ENCODE peak calls at places on chromosomes 11 and 22, in five cellular contexts. One of them, this sample, is unnamed.

GRCh38 chr11:14506532-14506931 is 6.9 kb upstream of the COPB1 start:
- DNase-seq in spleen: no peak
- DNase-seq in ovary: no peak
- DNase-seq in fibroblast of the aortic adventitia: no peak
- DNase-seq in brain microvascular endothelial cell: peak
- DNase-seq in this sample: no peak

GRCh38 chr22:22879675-22880029 is 8.0 kb upstream of the IGLL5 start:
- DNase-seq in spleen: no peak
- DNase-seq in ovary: no peak
- DNase-seq in fibroblast of the aortic adventitia: no peak
- DNase-seq in brain microvascular endothelial cell: no peak
- DNase-seq in this sample: no peak

GRCh38 chr11:12185106-12185690 is 74.8 kb downstream of the MICAL2 start:
- DNase-seq in spleen: no peak
- DNase-seq in ovary: no peak
- DNase-seq in fibroblast of the aortic adventitia: no peak
- DNase-seq in brain microvascular endothelial cell: no peak
- DNase-seq in this sample: no peak

GRCh38 chr11:31419138-31419537 is 49.5 kb downstream of the DNAJC24 start:
- DNase-seq in spleen: no peak
- DNase-seq in ovary: no peak
- DNase-seq in fibroblast of the aortic adventitia: no peak
- DNase-seq in brain microvascular endothelial cell: no peak
- DNase-seq in this sample: no peak

GRCh38 chr11:47443028-47443700 is 5.8 kb downstream of the RAPSN start:
- DNase-seq in spleen: no peak
- DNase-seq in ovary: no peak
- DNase-seq in fibroblast of the aortic adventitia: no peak
- DNase-seq in brain microvascular endothelial cell: no peak
- DNase-seq in this sample: no peak

GRCh38 chr11:9758676-9759518 is 95.0 kb downstream of the SWAP70 start:
- DNase-seq in spleen: peak
- DNase-seq in ovary: peak
- DNase-seq in fibroblast of the aortic adventitia: peak
- DNase-seq in brain microvascular endothelial cell: peak
- DNase-seq in this sample: peak

GRCh38 chr22:43242627-43243026 is 55.7 kb upstream of the TTLL12 start:
- DNase-seq in spleen: no peak
- DNase-seq in ovary: no peak
- DNase-seq in fibroblast of the aortic adventitia: no peak
- DNase-seq in brain microvascular endothelial cell: no peak
- DNase-seq in this sample: no peak

GRCh38 chr11:108340958-108341357 is 118.1 kb downstream of the ATM start:
- DNase-seq in spleen: no peak
- DNase-seq in ovary: no peak
- DNase-seq in fibroblast of the aortic adventitia: no peak
- DNase-seq in brain microvascular endothelial cell: no peak
- DNase-seq in this sample: no peak

GRCh38 chr11:128856241-128856640 is 10.9 kb downstream of the KCNJ1 start:
- DNase-seq in spleen: no peak
- DNase-seq in ovary: no peak
- DNase-seq in fibroblast of the aortic adventitia: no peak
- DNase-seq in brain microvascular endothelial cell: no peak
- DNase-seq in this sample: no peak

GRCh38 chr11:12885717-12886226 is 123.3 kb upstream of the RASSF10 start:
- DNase-seq in spleen: no peak
- DNase-seq in ovary: no peak
- DNase-seq in fibroblast of the aortic adventitia: no peak
- DNase-seq in brain microvascular endothelial cell: no peak
- DNase-seq in this sample: no peak

GRCh38 chr11:130831506-130832385 is 84.5 kb downstream of the SNX19 start:
- DNase-seq in spleen: no peak
- DNase-seq in ovary: no peak
- DNase-seq in fibroblast of the aortic adventitia: peak
- DNase-seq in brain microvascular endothelial cell: no peak
- DNase-seq in this sample: no peak
- H3K4me3 ChIP-seq in spleen: no peak
- H3K4me3 ChIP-seq in ovary: no peak
- H3K4me3 ChIP-seq in fibroblast of the aortic adventitia: no peak
- H3K4me3 ChIP-seq in brain microvascular endothelial cell: no peak
- H3K4me3 ChIP-seq in this sample: no peak

DNA sequence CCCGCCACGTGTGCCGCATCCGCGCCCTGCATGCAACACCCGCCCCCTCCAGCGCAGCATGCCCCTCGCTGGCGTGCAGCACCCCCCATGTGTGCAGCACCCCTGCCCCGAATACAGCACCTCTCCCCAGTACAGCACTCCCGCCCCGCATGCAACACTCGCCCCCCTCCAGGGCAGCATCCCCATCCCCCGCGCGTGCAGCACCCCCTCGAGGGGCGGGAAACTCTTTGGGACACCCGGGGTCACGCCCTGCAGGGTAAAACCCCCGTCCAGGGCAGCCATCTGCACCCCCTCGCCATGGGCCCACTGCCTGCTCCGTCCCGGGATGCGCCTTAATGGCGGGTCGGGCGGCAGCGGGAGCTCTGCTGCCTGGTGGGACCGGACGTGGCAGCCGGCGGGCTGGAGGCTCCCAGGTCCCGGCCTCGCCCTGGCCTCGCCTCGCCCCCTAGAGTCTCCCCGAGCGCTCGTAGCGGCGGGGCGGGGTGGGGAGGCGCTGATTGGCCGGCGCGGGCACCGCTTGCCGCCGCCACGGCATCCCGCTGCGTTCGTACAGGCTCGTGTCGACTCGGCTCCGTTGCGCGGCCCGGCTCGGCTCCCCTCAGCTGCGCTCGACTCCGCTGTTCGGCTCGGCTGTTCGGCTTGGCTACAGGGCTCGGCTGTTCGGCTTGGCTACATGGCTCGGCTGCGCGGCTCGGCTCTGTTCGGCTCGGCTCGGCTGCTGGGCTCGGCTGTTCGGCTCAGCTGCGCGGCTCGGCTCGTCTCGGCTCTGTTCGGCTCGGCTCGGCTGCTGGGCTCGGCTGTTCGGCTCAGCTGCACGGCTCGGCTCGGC is 417 bp upstream of the BRSK2 start:
- DNase-seq in spleen: peak
- DNase-seq in ovary: peak
- DNase-seq in fibroblast of the aortic adventitia: peak
- DNase-seq in brain microvascular endothelial cell: peak
- DNase-seq in this sample: peak
- H3K4me3 ChIP-seq in spleen: peak
- H3K4me3 ChIP-seq in ovary: peak
- H3K4me3 ChIP-seq in fibroblast of the aortic adventitia: peak
- H3K4me3 ChIP-seq in brain microvascular endothelial cell: peak
- H3K4me3 ChIP-seq in this sample: peak

GRCh38 chr11:36295926-36296325 is at the start of gene PRR5L:
- DNase-seq in spleen: no peak
- DNase-seq in ovary: no peak
- DNase-seq in fibroblast of the aortic adventitia: no peak
- DNase-seq in brain microvascular endothelial cell: no peak
- DNase-seq in this sample: no peak
- H3K4me3 ChIP-seq in spleen: no peak
- H3K4me3 ChIP-seq in ovary: no peak
- H3K4me3 ChIP-seq in fibroblast of the aortic adventitia: no peak
- H3K4me3 ChIP-seq in brain microvascular endothelial cell: no peak
- H3K4me3 ChIP-seq in this sample: no peak

GRCh38 chr11:70180906-70181305 is 22.2 kb upstream of the FADD start:
- DNase-seq in spleen: no peak
- DNase-seq in ovary: no peak
- DNase-seq in fibroblast of the aortic adventitia: no peak
- DNase-seq in brain microvascular endothelial cell: no peak
- DNase-seq in this sample: no peak

GRCh38 chr11:70184396-70184795 is 18.7 kb upstream of the FADD start:
- DNase-seq in spleen: no peak
- DNase-seq in ovary: no peak
- DNase-seq in fibroblast of the aortic adventitia: no peak
- DNase-seq in brain microvascular endothelial cell: no peak
- DNase-seq in this sample: no peak

GRCh38 chr11:70182266-70182665 is 20.8 kb upstream of the FADD start:
- DNase-seq in spleen: no peak
- DNase-seq in ovary: no peak
- DNase-seq in fibroblast of the aortic adventitia: no peak
- DNase-seq in brain microvascular endothelial cell: no peak
- DNase-seq in this sample: no peak

GRCh38 chr11:70183483-70184176 is 19.5 kb upstream of the FADD start:
- DNase-seq in spleen: no peak
- DNase-seq in ovary: no peak
- DNase-seq in fibroblast of the aortic adventitia: no peak
- DNase-seq in brain microvascular endothelial cell: no peak
- DNase-seq in this sample: no peak

DNA sequence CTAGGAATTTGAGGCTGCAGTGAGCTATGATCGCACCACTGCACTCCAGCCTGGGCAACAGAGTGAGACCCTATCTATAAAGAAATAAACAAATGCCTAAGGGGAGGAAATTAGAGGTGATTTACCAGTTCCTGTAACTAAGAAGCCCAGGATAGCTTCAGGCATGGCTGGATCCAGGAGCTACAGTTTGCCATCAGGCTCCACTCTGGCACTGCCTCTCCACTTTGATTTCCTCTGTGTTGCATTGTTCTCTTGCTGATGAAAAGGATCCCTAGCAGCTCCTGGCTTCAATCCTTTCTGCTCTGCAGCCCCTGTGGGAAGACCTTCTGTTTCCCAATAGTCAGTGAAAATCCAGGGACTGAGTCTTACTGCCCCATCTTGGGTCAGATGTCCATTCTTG is 20.1 kb upstream of the FADD start:
- DNase-seq in spleen: no peak
- DNase-seq in ovary: no peak
- DNase-seq in fibroblast of the aortic adventitia: no peak
- DNase-seq in brain microvascular endothelial cell: no peak
- DNase-seq in this sample: no peak
- H3K4me3 ChIP-seq in spleen: no peak
- H3K4me3 ChIP-seq in ovary: no peak
- H3K4me3 ChIP-seq in fibroblast of the aortic adventitia: no peak
- H3K4me3 ChIP-seq in brain microvascular endothelial cell: no peak
- H3K4me3 ChIP-seq in this sample: no peak

GRCh38 chr22:40817737-40818136 is 1.4 kb downstream of the SLC25A17 start:
- DNase-seq in spleen: no peak
- DNase-seq in ovary: no peak
- DNase-seq in fibroblast of the aortic adventitia: no peak
- DNase-seq in brain microvascular endothelial cell: no peak
- DNase-seq in this sample: no peak
- H3K4me3 ChIP-seq in spleen: no peak
- H3K4me3 ChIP-seq in ovary: peak
- H3K4me3 ChIP-seq in fibroblast of the aortic adventitia: peak
- H3K4me3 ChIP-seq in brain microvascular endothelial cell: no peak
- H3K4me3 ChIP-seq in this sample: no peak

DNA sequence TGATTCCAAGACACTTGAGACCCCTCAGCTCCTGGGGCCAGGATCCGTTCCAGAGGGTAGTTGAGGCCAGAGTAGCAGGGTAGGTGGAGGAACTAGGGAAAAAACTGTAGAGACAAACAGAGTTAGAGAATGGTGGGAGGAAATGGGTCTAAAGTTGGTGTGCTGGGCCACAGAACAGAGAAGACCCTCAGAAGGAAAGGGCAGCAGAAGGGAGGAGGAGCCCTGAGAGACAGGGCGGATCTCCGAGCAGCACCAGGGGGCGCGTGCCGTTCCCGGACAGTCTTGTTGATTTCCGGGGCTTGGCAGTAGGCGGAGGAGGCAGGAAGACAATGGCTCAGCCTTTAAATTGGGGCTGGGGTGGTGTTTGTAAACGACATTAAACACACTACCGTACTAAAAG is 2.4 kb upstream of the CECR2 start:
- DNase-seq in spleen: peak
- DNase-seq in ovary: peak
- DNase-seq in fibroblast of the aortic adventitia: no peak
- DNase-seq in brain microvascular endothelial cell: no peak
- DNase-seq in this sample: no peak
- H3K4me3 ChIP-seq in spleen: no peak
- H3K4me3 ChIP-seq in ovary: no peak
- H3K4me3 ChIP-seq in fibroblast of the aortic adventitia: no peak
- H3K4me3 ChIP-seq in brain microvascular endothelial cell: no peak
- H3K4me3 ChIP-seq in this sample: no peak

GRCh38 chr22:45764051-45764450 is 92.4 kb downstream of the ATXN10 start:
- DNase-seq in spleen: no peak
- DNase-seq in ovary: no peak
- DNase-seq in fibroblast of the aortic adventitia: no peak
- DNase-seq in brain microvascular endothelial cell: no peak
- DNase-seq in this sample: no peak
- H3K4me3 ChIP-seq in spleen: no peak
- H3K4me3 ChIP-seq in ovary: no peak
- H3K4me3 ChIP-seq in fibroblast of the aortic adventitia: no peak
- H3K4me3 ChIP-seq in brain microvascular endothelial cell: no peak
- H3K4me3 ChIP-seq in this sample: no peak

GRCh38 chr11:68749501-68750196 is 1.7 kb downstream of the TESMIN start:
- DNase-seq in spleen: no peak
- DNase-seq in ovary: no peak
- DNase-seq in fibroblast of the aortic adventitia: peak
- DNase-seq in brain microvascular endothelial cell: no peak
- DNase-seq in this sample: no peak

GRCh38 chr11:68751331-68751856 is at the start of gene TESMIN:
- DNase-seq in spleen: peak
- DNase-seq in ovary: peak
- DNase-seq in fibroblast of the aortic adventitia: peak
- DNase-seq in brain microvascular endothelial cell: peak
- DNase-seq in this sample: peak

GRCh38 chr11:68750197-68750987 is 928 bp downstream of the TESMIN start:
- DNase-seq in spleen: peak
- DNase-seq in ovary: no peak
- DNase-seq in fibroblast of the aortic adventitia: no peak
- DNase-seq in brain microvascular endothelial cell: no peak
- DNase-seq in this sample: peak

GRCh38 chr11:68749061-68749491 is 2.2 kb downstream of the TESMIN start:
- DNase-seq in spleen: no peak
- DNase-seq in ovary: no peak
- DNase-seq in fibroblast of the aortic adventitia: no peak
- DNase-seq in brain microvascular endothelial cell: peak
- DNase-seq in this sample: no peak

DNA sequence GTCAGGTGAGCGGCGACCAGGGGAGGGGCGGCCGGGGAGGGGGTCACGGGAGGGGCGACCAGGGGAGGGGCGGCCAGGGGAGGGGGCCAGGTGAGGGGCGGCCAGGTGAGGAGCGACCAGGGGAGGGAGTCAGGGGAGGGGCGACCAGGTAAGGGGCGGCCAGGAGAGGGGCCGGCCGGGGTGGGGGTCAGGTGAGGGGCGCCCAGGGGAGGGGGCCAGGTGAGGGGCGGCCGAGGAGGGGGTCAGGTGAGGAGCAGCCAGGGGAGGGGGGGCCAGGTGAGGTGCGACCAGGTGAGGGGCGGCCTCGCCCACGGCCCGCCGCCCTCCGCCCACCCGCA is 363 bp downstream of the TESMIN start:
- DNase-seq in spleen: no peak
- DNase-seq in ovary: no peak
- DNase-seq in fibroblast of the aortic adventitia: no peak
- DNase-seq in brain microvascular endothelial cell: no peak
- DNase-seq in this sample: no peak
- H3K4me3 ChIP-seq in spleen: peak
- H3K4me3 ChIP-seq in ovary: peak
- H3K4me3 ChIP-seq in fibroblast of the aortic adventitia: no peak
- H3K4me3 ChIP-seq in brain microvascular endothelial cell: no peak
- H3K4me3 ChIP-seq in this sample: peak

This sample was measured in pancreas.